ENCODE peak calls at places on chromosome 3, in nine cellular contexts. One of them, this sample, is unnamed.

GRCh38 chr3:34419801-34420200 is 621.4 kb downstream of the PDCD6IP start:
- DNase-seq in kidney glomerular epithelial cell: no peak
- DNase-seq in NCI-H524: no peak
- DNase-seq in SK-MEL-5: no peak
- DNase-seq in activated CD4-positive, alpha-beta memory T cell treated with anti-CD3 and anti-CD28 coated beads for 36 hours: no peak
- DNase-seq in CD8-positive, alpha-beta memory T cell: no peak
- DNase-seq in stimulated activated CD8-positive, alpha-beta memory T cell treated with anti-CD3 and anti-CD28 coated beads, Interleukin-7, amount 100 ng/mL, for 4 hours: no peak
- DNase-seq in activated naive CD8-positive, alpha-beta T cell treated with anti-CD3 and anti-CD28 coated beads, Interleukin-2, amount 50 U/mL, for 16 hours: no peak
- DNase-seq in RWPE2: no peak
- DNase-seq in this sample: no peak

GRCh38 chr3:153029350-153029749 is 132.7 kb upstream of the RAP2B start:
- DNase-seq in activated naive CD8-positive, alpha-beta T cell treated with anti-CD3 and anti-CD28 coated beads, Interleukin-2, amount 50 U/mL, for 16 hours: no peak
- DNase-seq in SK-MEL-5: no peak
- DNase-seq in stimulated activated CD8-positive, alpha-beta memory T cell treated with anti-CD3 and anti-CD28 coated beads, Interleukin-7, amount 100 ng/mL, for 4 hours: no peak
- DNase-seq in kidney glomerular epithelial cell: no peak
- DNase-seq in RWPE2: peak; percentile 70
- DNase-seq in NCI-H524: no peak
- DNase-seq in CD8-positive, alpha-beta memory T cell: no peak
- DNase-seq in activated CD4-positive, alpha-beta memory T cell treated with anti-CD3 and anti-CD28 coated beads for 36 hours: no peak
- DNase-seq in this sample: no peak

GRCh38 chr3:88963003-88963402 is 144.4 kb upstream of the EPHA3 start:
- DNase-seq in CD8-positive, alpha-beta memory T cell: no peak
- DNase-seq in kidney glomerular epithelial cell: no peak
- DNase-seq in SK-MEL-5: no peak
- DNase-seq in NCI-H524: no peak
- DNase-seq in RWPE2: no peak
- DNase-seq in stimulated activated CD8-positive, alpha-beta memory T cell treated with anti-CD3 and anti-CD28 coated beads, Interleukin-7, amount 100 ng/mL, for 4 hours: no peak
- DNase-seq in activated CD4-positive, alpha-beta memory T cell treated with anti-CD3 and anti-CD28 coated beads for 36 hours: no peak
- DNase-seq in activated naive CD8-positive, alpha-beta T cell treated with anti-CD3 and anti-CD28 coated beads, Interleukin-2, amount 50 U/mL, for 16 hours: no peak
- DNase-seq in this sample: no peak

GRCh38 chr3:31853580-31853979 is 127.5 kb downstream of the OSBPL10 start:
- DNase-seq in stimulated activated CD8-positive, alpha-beta memory T cell treated with anti-CD3 and anti-CD28 coated beads, Interleukin-7, amount 100 ng/mL, for 4 hours: no peak
- DNase-seq in activated CD4-positive, alpha-beta memory T cell treated with anti-CD3 and anti-CD28 coated beads for 36 hours: no peak
- DNase-seq in RWPE2: no peak
- DNase-seq in CD8-positive, alpha-beta memory T cell: no peak
- DNase-seq in NCI-H524: no peak
- DNase-seq in kidney glomerular epithelial cell: no peak
- DNase-seq in SK-MEL-5: no peak
- DNase-seq in activated naive CD8-positive, alpha-beta T cell treated with anti-CD3 and anti-CD28 coated beads, Interleukin-2, amount 50 U/mL, for 16 hours: no peak
- DNase-seq in this sample: no peak

GRCh38 chr3:194598771-194599557 is 34.3 kb downstream of the TMEM44 start:
- DNase-seq in stimulated activated CD8-positive, alpha-beta memory T cell treated with anti-CD3 and anti-CD28 coated beads, Interleukin-7, amount 100 ng/mL, for 4 hours: no peak
- DNase-seq in activated naive CD8-positive, alpha-beta T cell treated with anti-CD3 and anti-CD28 coated beads, Interleukin-2, amount 50 U/mL, for 16 hours: no peak
- DNase-seq in NCI-H524: no peak
- DNase-seq in kidney glomerular epithelial cell: peak; percentile 88
- DNase-seq in CD8-positive, alpha-beta memory T cell: no peak
- DNase-seq in activated CD4-positive, alpha-beta memory T cell treated with anti-CD3 and anti-CD28 coated beads for 36 hours: no peak
- DNase-seq in SK-MEL-5: no peak
- DNase-seq in RWPE2: no peak
- DNase-seq in this sample: no peak

GRCh38 chr3:111534701-111535100 is 7.3 kb upstream of the CD96 start:
- DNase-seq in CD8-positive, alpha-beta memory T cell: no peak
- DNase-seq in kidney glomerular epithelial cell: no peak
- DNase-seq in activated CD4-positive, alpha-beta memory T cell treated with anti-CD3 and anti-CD28 coated beads for 36 hours: no peak
- DNase-seq in NCI-H524: no peak
- DNase-seq in activated naive CD8-positive, alpha-beta T cell treated with anti-CD3 and anti-CD28 coated beads, Interleukin-2, amount 50 U/mL, for 16 hours: no peak
- DNase-seq in SK-MEL-5: no peak
- DNase-seq in stimulated activated CD8-positive, alpha-beta memory T cell treated with anti-CD3 and anti-CD28 coated beads, Interleukin-7, amount 100 ng/mL, for 4 hours: no peak
- DNase-seq in RWPE2: no peak
- DNase-seq in this sample: no peak

GRCh38 chr3:87088366-87088983 is 97.5 kb upstream of the VGLL3 start:
- DNase-seq in activated CD4-positive, alpha-beta memory T cell treated with anti-CD3 and anti-CD28 coated beads for 36 hours: no peak
- DNase-seq in activated naive CD8-positive, alpha-beta T cell treated with anti-CD3 and anti-CD28 coated beads, Interleukin-2, amount 50 U/mL, for 16 hours: no peak
- DNase-seq in NCI-H524: no peak
- DNase-seq in SK-MEL-5: no peak
- DNase-seq in kidney glomerular epithelial cell: no peak
- DNase-seq in CD8-positive, alpha-beta memory T cell: no peak
- DNase-seq in RWPE2: no peak
- DNase-seq in stimulated activated CD8-positive, alpha-beta memory T cell treated with anti-CD3 and anti-CD28 coated beads, Interleukin-7, amount 100 ng/mL, for 4 hours: no peak
- DNase-seq in this sample: peak; percentile 3

GRCh38 chr3:53633197-53633787 is 138.9 kb downstream of the CACNA1D start:
- DNase-seq in activated naive CD8-positive, alpha-beta T cell treated with anti-CD3 and anti-CD28 coated beads, Interleukin-2, amount 50 U/mL, for 16 hours: no peak
- DNase-seq in RWPE2: no peak
- DNase-seq in SK-MEL-5: no peak
- DNase-seq in kidney glomerular epithelial cell: no peak
- DNase-seq in NCI-H524: no peak
- DNase-seq in CD8-positive, alpha-beta memory T cell: no peak
- DNase-seq in activated CD4-positive, alpha-beta memory T cell treated with anti-CD3 and anti-CD28 coated beads for 36 hours: no peak
- DNase-seq in stimulated activated CD8-positive, alpha-beta memory T cell treated with anti-CD3 and anti-CD28 coated beads, Interleukin-7, amount 100 ng/mL, for 4 hours: no peak
- DNase-seq in this sample: no peak

GRCh38 chr3:194989251-194989650 is 281.7 kb downstream of the XXYLT1 start:
- DNase-seq in NCI-H524: no peak
- DNase-seq in activated naive CD8-positive, alpha-beta T cell treated with anti-CD3 and anti-CD28 coated beads, Interleukin-2, amount 50 U/mL, for 16 hours: no peak
- DNase-seq in SK-MEL-5: no peak
- DNase-seq in stimulated activated CD8-positive, alpha-beta memory T cell treated with anti-CD3 and anti-CD28 coated beads, Interleukin-7, amount 100 ng/mL, for 4 hours: no peak
- DNase-seq in activated CD4-positive, alpha-beta memory T cell treated with anti-CD3 and anti-CD28 coated beads for 36 hours: no peak
- DNase-seq in kidney glomerular epithelial cell: no peak
- DNase-seq in CD8-positive, alpha-beta memory T cell: no peak
- DNase-seq in RWPE2: no peak
- DNase-seq in this sample: no peak

GRCh38 chr3:194306771-194307640 is 44.1 kb downstream of the CPN2 start:
- DNase-seq in RWPE2: peak; percentile 7
- DNase-seq in activated naive CD8-positive, alpha-beta T cell treated with anti-CD3 and anti-CD28 coated beads, Interleukin-2, amount 50 U/mL, for 16 hours: no peak
- DNase-seq in kidney glomerular epithelial cell: no peak
- DNase-seq in CD8-positive, alpha-beta memory T cell: peak; percentile 46
- DNase-seq in activated CD4-positive, alpha-beta memory T cell treated with anti-CD3 and anti-CD28 coated beads for 36 hours: peak; percentile 74
- DNase-seq in stimulated activated CD8-positive, alpha-beta memory T cell treated with anti-CD3 and anti-CD28 coated beads, Interleukin-7, amount 100 ng/mL, for 4 hours: no peak
- DNase-seq in NCI-H524: no peak
- DNase-seq in SK-MEL-5: no peak
- DNase-seq in this sample: peak; percentile 61

GRCh38 chr3:17032407-17033034 is 147.8 kb downstream of the PLCL2 start:
- DNase-seq in RWPE2: no peak
- DNase-seq in stimulated activated CD8-positive, alpha-beta memory T cell treated with anti-CD3 and anti-CD28 coated beads, Interleukin-7, amount 100 ng/mL, for 4 hours: no peak
- DNase-seq in CD8-positive, alpha-beta memory T cell: no peak
- DNase-seq in activated naive CD8-positive, alpha-beta T cell treated with anti-CD3 and anti-CD28 coated beads, Interleukin-2, amount 50 U/mL, for 16 hours: no peak
- DNase-seq in NCI-H524: peak; percentile 25
- DNase-seq in SK-MEL-5: peak; percentile 74
- DNase-seq in kidney glomerular epithelial cell: peak; percentile 15
- DNase-seq in activated CD4-positive, alpha-beta memory T cell treated with anti-CD3 and anti-CD28 coated beads for 36 hours: no peak
- DNase-seq in this sample: no peak

GRCh38 chr3:97821413-97821809 is 400 bp upstream of the CRYBG3 start:
- DNase-seq in kidney glomerular epithelial cell: peak; percentile 31
- DNase-seq in NCI-H524: peak; percentile 87
- DNase-seq in activated CD4-positive, alpha-beta memory T cell treated with anti-CD3 and anti-CD28 coated beads for 36 hours: peak; percentile 63
- DNase-seq in SK-MEL-5: no peak
- DNase-seq in stimulated activated CD8-positive, alpha-beta memory T cell treated with anti-CD3 and anti-CD28 coated beads, Interleukin-7, amount 100 ng/mL, for 4 hours: peak; percentile 24
- DNase-seq in activated naive CD8-positive, alpha-beta T cell treated with anti-CD3 and anti-CD28 coated beads, Interleukin-2, amount 50 U/mL, for 16 hours: no peak
- DNase-seq in CD8-positive, alpha-beta memory T cell: no peak
- DNase-seq in RWPE2: no peak
- DNase-seq in this sample: no peak

GRCh38 chr3:90010341-90010740 is 902.9 kb downstream of the EPHA3 start:
- DNase-seq in CD8-positive, alpha-beta memory T cell: no peak
- DNase-seq in kidney glomerular epithelial cell: no peak
- DNase-seq in RWPE2: no peak
- DNase-seq in activated CD4-positive, alpha-beta memory T cell treated with anti-CD3 and anti-CD28 coated beads for 36 hours: no peak
- DNase-seq in NCI-H524: no peak
- DNase-seq in activated naive CD8-positive, alpha-beta T cell treated with anti-CD3 and anti-CD28 coated beads, Interleukin-2, amount 50 U/mL, for 16 hours: no peak
- DNase-seq in stimulated activated CD8-positive, alpha-beta memory T cell treated with anti-CD3 and anti-CD28 coated beads, Interleukin-7, amount 100 ng/mL, for 4 hours: no peak
- DNase-seq in SK-MEL-5: no peak
- DNase-seq in this sample: no peak

GRCh38 chr3:87158823-87159222 is 68.3 kb upstream of the CHMP2B start:
- DNase-seq in SK-MEL-5: no peak
- DNase-seq in stimulated activated CD8-positive, alpha-beta memory T cell treated with anti-CD3 and anti-CD28 coated beads, Interleukin-7, amount 100 ng/mL, for 4 hours: no peak
- DNase-seq in RWPE2: no peak
- DNase-seq in kidney glomerular epithelial cell: no peak
- DNase-seq in CD8-positive, alpha-beta memory T cell: no peak
- DNase-seq in NCI-H524: no peak
- DNase-seq in activated CD4-positive, alpha-beta memory T cell treated with anti-CD3 and anti-CD28 coated beads for 36 hours: no peak
- DNase-seq in activated naive CD8-positive, alpha-beta T cell treated with anti-CD3 and anti-CD28 coated beads, Interleukin-2, amount 50 U/mL, for 16 hours: no peak
- DNase-seq in this sample: no peak

GRCh38 chr3:178949896-178950295 is 121.7 kb downstream of the ZMAT3 start:
- DNase-seq in CD8-positive, alpha-beta memory T cell: no peak
- DNase-seq in kidney glomerular epithelial cell: no peak
- DNase-seq in SK-MEL-5: no peak
- DNase-seq in activated naive CD8-positive, alpha-beta T cell treated with anti-CD3 and anti-CD28 coated beads, Interleukin-2, amount 50 U/mL, for 16 hours: no peak
- DNase-seq in stimulated activated CD8-positive, alpha-beta memory T cell treated with anti-CD3 and anti-CD28 coated beads, Interleukin-7, amount 100 ng/mL, for 4 hours: no peak
- DNase-seq in RWPE2: no peak
- DNase-seq in NCI-H524: no peak
- DNase-seq in activated CD4-positive, alpha-beta memory T cell treated with anti-CD3 and anti-CD28 coated beads for 36 hours: no peak
- DNase-seq in this sample: no peak

GRCh38 chr3:56761887-56762605 is 39.7 kb downstream of the ARHGEF3 start:
- DNase-seq in kidney glomerular epithelial cell: no peak
- DNase-seq in activated CD4-positive, alpha-beta memory T cell treated with anti-CD3 and anti-CD28 coated beads for 36 hours: no peak
- DNase-seq in stimulated activated CD8-positive, alpha-beta memory T cell treated with anti-CD3 and anti-CD28 coated beads, Interleukin-7, amount 100 ng/mL, for 4 hours: no peak
- DNase-seq in RWPE2: no peak
- DNase-seq in SK-MEL-5: no peak
- DNase-seq in CD8-positive, alpha-beta memory T cell: no peak
- DNase-seq in NCI-H524: no peak
- DNase-seq in activated naive CD8-positive, alpha-beta T cell treated with anti-CD3 and anti-CD28 coated beads, Interleukin-2, amount 50 U/mL, for 16 hours: no peak
- DNase-seq in this sample: no peak

This sample was measured in GM20000.